ENCODE peak calls at places on chromosomes 3 and 15, in six cellular contexts. M, Z, G, P, L and N are unnamed samples.

GRCh38 chr3:125141596-125142417 is 70.7 kb downstream of the SLC12A8 start:
- DNase-seq in M (no peak), Z (no peak), G (no peak), P (no peak), L (peak; percentile 37), N (peak; percentile 69)

GRCh38 chr3:158732856-158733200 is 571 bp upstream of the RARRES1 start:
- DNase-seq in M (no peak), Z (no peak), G (no peak), P (no peak), L (no peak), N (no peak)

GRCh38 chr3:135034291-135034768 is 239.3 kb downstream of the EPHB1 start:
- DNase-seq in M (no peak), Z (no peak), G (no peak), P (no peak), L (no peak), N (no peak)

GRCh38 chr3:149808209-149808829 is 4.7 kb upstream of the RNF13 start:
- DNase-seq in M (peak; percentile 58), Z (peak; percentile 60), G (peak; percentile 28), P (no peak), L (peak; percentile 81), N (peak; percentile 70)

GRCh38 chr3:71389911-71390573 is 193.5 kb downstream of the FOXP1 start:
- DNase-seq in M (peak; percentile 39), Z (no peak), G (no peak), P (no peak), L (peak; percentile 95), N (no peak)

GRCh38 chr3:188473591-188474288 is 319.8 kb downstream of the LPP start:
- DNase-seq in M (peak; percentile 73), Z (no peak), G (no peak), P (no peak), L (no peak), N (no peak)

GRCh38 chr3:111917300-111917699 is 58.2 kb downstream of the PHLDB2 start:
- DNase-seq in M (no peak), Z (peak; percentile 46), G (no peak), P (no peak), L (peak; percentile 88), N (no peak)

GRCh38 chr3:14199641-14200040 is 21.0 kb downstream of the LSM3 start:
- DNase-seq in M (no peak), Z (no peak), G (no peak), P (no peak), L (no peak), N (no peak)

GRCh38 chr15:101250331-101250730 is 1.5 kb downstream of the CHSY1 start:
- DNase-seq in M (no peak), Z (no peak), G (no peak), P (no peak), L (peak; percentile 72), N (peak; percentile 51)

GRCh38 chr3:149366031-149366430 is 11.4 kb downstream of the TM4SF1 start:
- DNase-seq in M (no peak), Z (no peak), G (no peak), P (no peak), L (no peak), N (no peak)

GRCh38 chr3:55721716-55722484 is 234.8 kb upstream of the WNT5A start:
- DNase-seq in M (no peak), Z (no peak), G (peak; percentile 8), P (no peak), L (no peak), N (peak; percentile 1)

DNA sequence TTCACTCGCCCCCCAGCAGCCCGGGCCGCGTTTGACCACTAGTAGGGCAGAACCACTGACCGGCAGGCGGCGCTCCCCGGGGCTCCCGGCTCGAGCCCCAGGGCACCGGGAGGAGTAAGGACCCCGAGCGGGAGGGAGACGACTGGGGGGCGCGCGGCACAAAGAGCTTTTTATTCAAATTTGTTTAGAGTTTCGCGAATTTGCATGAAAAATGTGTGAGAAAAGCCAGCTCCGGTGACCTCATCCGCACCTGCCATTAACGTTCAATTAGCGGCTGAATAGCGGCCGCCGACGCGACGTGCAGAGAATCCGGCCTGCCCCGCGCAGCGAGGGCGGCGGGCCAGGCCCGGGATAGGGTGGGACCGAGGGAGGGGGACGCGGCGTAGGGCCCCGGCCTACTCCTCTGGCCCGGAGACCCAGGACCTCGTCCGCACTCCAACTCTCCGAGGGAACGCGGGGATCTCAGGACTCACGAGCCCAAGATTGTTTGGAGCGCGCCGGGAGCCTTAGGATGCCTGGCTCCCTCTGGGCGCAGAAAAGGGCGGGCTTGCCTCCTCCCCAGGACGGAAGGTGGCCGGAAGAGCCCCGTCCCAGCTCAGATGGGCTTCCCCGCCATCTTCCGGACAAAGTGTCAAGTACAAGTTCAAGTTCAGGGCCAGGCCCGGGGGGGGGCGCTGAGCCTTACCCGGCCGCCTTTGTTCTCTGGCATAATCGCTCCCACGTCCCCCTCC is 64.9 kb upstream of the POLG start:
- DNase-seq in M (no peak), Z (peak; percentile 90), G (peak; percentile 89), P (no peak), L (no peak), N (no peak)
- TF ChIP-seq CTCF in M (peak; percentile 36), Z (peak; percentile 62), G (peak; percentile 73), P (peak; percentile 75), L (peak; percentile 53), N (no peak)

GRCh38 chr3:197465996-197466549 is 89.7 kb downstream of the BDH1 start:
- DNase-seq in M (peak; percentile 94), Z (no peak), G (no peak), P (no peak), L (peak; percentile 64), N (no peak)
- TF ChIP-seq MYC in M (peak; percentile 33), Z (no peak), G (no peak), P (no peak), L (no peak), N (no peak)

GRCh38 chr3:4466783-4467521 is at the start of gene SUMF1:
- DNase-seq in M (peak; percentile 75), Z (peak; percentile 90), G (peak; percentile 93), P (no peak), L (peak; percentile 80), N (peak; percentile 85)
- TF ChIP-seq MAX in M (peak; percentile 98), Z (peak; percentile 96), G (peak; percentile 98), P (peak; percentile 99), L (peak; percentile 99), N (peak; percentile 100)

DNA sequence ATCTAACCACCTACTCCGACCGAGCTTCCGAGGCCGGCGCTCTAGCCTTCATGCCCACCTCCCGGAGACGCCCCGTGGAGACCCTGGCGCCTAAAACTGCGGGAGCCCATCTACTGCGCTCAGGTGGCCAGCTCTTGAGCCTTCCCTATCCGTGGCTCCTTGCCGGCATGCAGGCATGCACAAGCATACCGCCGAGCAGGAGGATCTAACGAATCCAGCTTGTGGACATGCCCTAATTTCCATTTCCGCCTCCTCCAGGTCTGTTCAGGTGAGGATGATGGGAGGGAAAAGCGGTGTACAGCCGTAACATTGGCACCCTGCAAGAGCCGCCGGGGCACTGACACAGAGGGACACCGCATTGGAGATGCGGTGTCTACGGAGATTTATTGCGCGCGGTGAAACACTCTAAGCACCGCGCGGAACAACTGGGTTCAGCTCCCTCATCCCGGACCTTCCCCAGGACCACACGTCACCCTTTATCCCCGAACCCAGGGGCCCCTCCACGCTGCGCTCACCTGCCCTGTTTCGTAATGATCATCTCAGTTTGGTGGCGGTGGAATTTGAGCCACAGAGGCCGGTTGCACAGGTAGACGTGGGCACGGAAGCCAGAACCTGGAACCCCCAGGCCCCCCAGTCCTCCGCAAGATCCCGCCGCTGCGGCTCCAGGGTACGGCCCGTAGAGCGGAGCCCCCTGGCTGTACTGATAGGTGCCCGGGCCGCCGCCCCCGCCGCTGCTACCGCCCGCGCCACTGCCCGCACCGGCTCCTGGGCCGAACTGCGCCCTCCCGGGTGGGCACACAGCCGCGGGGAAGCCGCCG is 1.0 kb downstream of the EOMES start:
- DNase-seq in M (no peak), Z (no peak), G (no peak), P (no peak), L (no peak), N (no peak)
- TF ChIP-seq CTCF in M (no peak), Z (no peak), G (no peak), P (no peak), L (no peak), N (peak; percentile 19)

GRCh38 chr3:193897791-193898190 is 238.2 kb upstream of the HES1 start:
- DNase-seq in M (no peak), Z (no peak), G (no peak), P (no peak), L (no peak), N (no peak)
- TF ChIP-seq MYC in M (no peak), Z (no peak), G (no peak), P (no peak), L (no peak), N (no peak)

GRCh38 chr3:184565421-184566211 is 4.0 kb downstream of the EPHB3 start:
- DNase-seq in M (no peak), Z (peak; percentile 37), G (no peak), P (no peak), L (no peak), N (no peak)
- TF ChIP-seq MAX in M (no peak), Z (no peak), G (no peak), P (no peak), L (no peak), N (no peak)

GRCh38 chr15:40029979-40030893 is 8.7 kb downstream of the SRP14 start:
- DNase-seq in M (peak; percentile 50), Z (no peak), G (peak; percentile 37), P (no peak), L (peak; percentile 25), N (peak; percentile 38)
- TF ChIP-seq CTCF in M (peak; percentile 67), Z (peak; percentile 39), G (peak; percentile 74), P (peak; percentile 59), L (peak; percentile 55), N (peak; percentile 67)

DNA sequence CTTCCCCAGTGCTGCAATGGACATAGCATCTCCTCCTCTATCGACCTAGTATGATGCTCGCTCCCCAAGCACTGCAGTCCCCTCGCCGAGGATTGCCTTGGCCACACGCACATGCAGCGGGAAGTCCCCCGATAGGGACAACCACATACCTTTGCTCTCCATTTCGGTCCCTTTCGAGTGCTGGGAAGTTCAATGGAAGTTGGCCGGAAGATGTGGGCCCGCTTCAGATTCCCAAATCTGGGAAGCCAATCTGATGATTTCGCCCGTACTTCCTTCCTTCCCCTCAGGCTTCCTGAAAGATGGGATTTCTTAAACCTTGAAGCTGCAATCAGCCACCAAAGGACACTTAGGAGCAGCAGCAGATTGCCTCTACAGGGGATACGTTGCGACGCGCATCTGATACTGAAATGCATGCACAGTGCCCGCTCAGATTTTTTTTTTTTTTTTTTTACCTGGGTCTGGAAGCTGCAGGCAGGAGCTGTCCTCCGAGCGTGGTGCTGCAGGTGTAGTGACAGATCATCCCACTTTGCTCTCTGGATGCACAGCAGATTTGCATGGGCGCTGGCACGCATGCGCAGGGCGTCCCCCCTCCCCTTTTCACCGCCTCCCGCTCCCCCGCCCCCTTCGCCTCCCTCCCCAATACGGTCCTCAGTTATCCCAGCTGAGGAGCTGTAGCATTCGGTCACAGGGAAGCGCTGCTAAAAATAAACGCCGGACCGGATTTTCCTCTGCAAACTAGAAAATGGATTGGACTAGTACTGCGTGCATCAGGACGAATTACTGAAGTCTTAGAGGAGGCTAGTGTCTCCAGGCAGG is at the start of gene FGF12:
- DNase-seq in M (peak; percentile 2), Z (peak; percentile 7), G (peak; percentile 22), P (no peak), L (peak; percentile 5), N (no peak)
- TF ChIP-seq MYC in M (no peak), Z (no peak), G (no peak), P (no peak), L (no peak), N (no peak)